ENCODE peak calls at places on chromosomes 5 and 9, in four cellular contexts. K is A549, I is HepG2, N is WTC11. X is an unnamed sample.

GRCh38 chr5:149073217-149073616 is 10.4 kb upstream of the SH3TC2 start:
- DNase-seq in K (peak; percentile 8), I (no peak), N (no peak), X (no peak)

GRCh38 chr9:119004618-119004990 is 364.6 kb downstream of the BRINP1 start:
- DNase-seq in K (peak; percentile 5), I (peak; percentile 12), N (no peak), X (no peak)

GRCh38 chr9:134206317-134207300 is 42.2 kb upstream of the RNU6ATAC start:
- DNase-seq in K (no peak), I (no peak), N (no peak), X (no peak)

GRCh38 chr5:147098233-147098790 is 136.5 kb upstream of the STK32A start:
- DNase-seq in K (peak; percentile 37), I (peak; percentile 33), N (peak; percentile 49), X (peak; percentile 42)

GRCh38 chr5:113147537-113147936 is 170.9 kb downstream of the DCP2 start:
- DNase-seq in K (no peak), I (no peak), N (no peak), X (no peak)

GRCh38 chr5:3344671-3345070 is 251.0 kb upstream of the IRX1 start:
- DNase-seq in K (no peak), I (no peak), N (no peak), X (no peak)

GRCh38 chr9:134618163-134618822 is 23.3 kb upstream of the COL5A1 start:
- DNase-seq in K (no peak), I (no peak), N (peak; percentile 6), X (no peak)

GRCh38 chr9:107750741-107751521 is 261.4 kb upstream of the KLF4 start:
- DNase-seq in K (peak; percentile 85), I (peak; percentile 13), N (no peak), X (peak; percentile 81)

GRCh38 chr9:114908104-114908621 is 22.2 kb downstream of the TNFSF8 start:
- DNase-seq in K (peak; percentile 97), I (peak; percentile 83), N (no peak), X (peak; percentile 38)

GRCh38 chr5:77322406-77322805 is 111.9 kb downstream of the PDE8B start:
- DNase-seq in K (no peak), I (no peak), N (no peak), X (no peak)

GRCh38 chr9:124764774-124765438 is 6.2 kb downstream of the NR6A1 start:
- DNase-seq in K (peak; percentile 53), I (peak; percentile 32), N (no peak), X (no peak)

GRCh38 chr9:76996700-76997099 is 22.8 kb upstream of the FOXB2 start:
- DNase-seq in K (peak; percentile 37), I (peak; percentile 12), N (peak; percentile 72), X (no peak)

GRCh38 chr5:54620583-54620933 is 103.0 kb downstream of the SNX18 start:
- DNase-seq in K (no peak), I (no peak), N (no peak), X (no peak)

GRCh38 chr5:132807163-132807838 is 5.8 kb upstream of the SOWAHA start:
- DNase-seq in K (peak; percentile 71), I (peak; percentile 99), N (peak; percentile 67), X (peak; percentile 57)

GRCh38 chr9:121825481-121825830 is 174.0 kb downstream of the DAB2IP start:
- DNase-seq in K (no peak), I (no peak), N (no peak), X (no peak)

GRCh38 chr5:60516688-60517087 is 183.3 kb downstream of the DEPDC1B start:
- DNase-seq in K (no peak), I (no peak), N (peak; percentile 28), X (no peak)

GRCh38 chr5:15791274-15791673 is 291.3 kb downstream of the FBXL7 start:
- DNase-seq in K (no peak), I (no peak), N (no peak), X (no peak)

GRCh38 chr9:33748633-33749304 is 46.6 kb upstream of the PRSS3 start:
- DNase-seq in K (no peak), I (no peak), N (no peak), X (no peak)

GRCh38 chr9:33435821-33436277 is 11.5 kb downstream of the AQP3 start:
- DNase-seq in K (no peak), I (no peak), N (no peak), X (no peak)

GRCh38 chr9:14212116-14212515 is 101.8 kb downstream of the NFIB start:
- DNase-seq in K (no peak), I (no peak), N (no peak), X (no peak)

GRCh38 chr9:123246534-123246933 is 21.9 kb downstream of the STRBP start:
- DNase-seq in K (no peak), I (no peak), N (no peak), X (no peak)

GRCh38 chr5:114123654-114124053 is 238.2 kb upstream of the KCNN2 start:
- DNase-seq in K (no peak), I (no peak), N (no peak), X (no peak)

GRCh38 chr9:19409406-19410194 is 791 bp downstream of the ACER2 start:
- DNase-seq in K (peak; percentile 35), I (peak; percentile 43), N (peak; percentile 46), X (peak; percentile 8)

GRCh38 chr9:87518702-87519335 is 21.2 kb downstream of the DAPK1 start:
- DNase-seq in K (no peak), I (no peak), N (no peak), X (no peak)

GRCh38 chr5:133124891-133125290 is 73.1 kb downstream of the HSPA4 start:
- DNase-seq in K (no peak), I (no peak), N (no peak), X (no peak)

GRCh38 chr5:130168211-130168610 is 263.9 kb downstream of the CHSY3 start:
- DNase-seq in K (peak; percentile 2), I (no peak), N (no peak), X (no peak)

GRCh38 chr9:34514401-34514800 is 8.4 kb downstream of the ENHO start:
- DNase-seq in K (no peak), I (no peak), N (no peak), X (no peak)

GRCh38 chr5:3741372-3741770 is 145.7 kb downstream of the IRX1 start:
- DNase-seq in K (peak; percentile 21), I (no peak), N (no peak), X (no peak)

GRCh38 chr9:33029106-33029788 is 4.2 kb downstream of the DNAJA1 start:
- DNase-seq in K (peak; percentile 34), I (peak; percentile 89), N (no peak), X (no peak)

GRCh38 chr9:133615101-133615896 is 6.1 kb upstream of the FAM163B start:
- DNase-seq in K (no peak), I (no peak), N (no peak), X (no peak)

GRCh38 chr5:34488984-34489383 is 167.1 kb upstream of the RAI14 start:
- DNase-seq in K (no peak), I (no peak), N (no peak), X (no peak)

GRCh38 chr9:136340356-136341041 is 13.2 kb downstream of the GPSM1 start:
- DNase-seq in K (no peak), I (no peak), N (no peak), X (no peak)

GRCh38 chr9:136342191-136343120 is 15.1 kb downstream of the GPSM1 start:
- DNase-seq in K (peak; percentile 68), I (no peak), N (peak; percentile 92), X (no peak)

GRCh38 chr9:136339958-136340310 is 12.6 kb downstream of the GPSM1 start:
- DNase-seq in K (no peak), I (no peak), N (no peak), X (no peak)

GRCh38 chr9:136341769-136342168 is 14.4 kb downstream of the GPSM1 start:
- DNase-seq in K (no peak), I (no peak), N (no peak), X (no peak)

DNA sequence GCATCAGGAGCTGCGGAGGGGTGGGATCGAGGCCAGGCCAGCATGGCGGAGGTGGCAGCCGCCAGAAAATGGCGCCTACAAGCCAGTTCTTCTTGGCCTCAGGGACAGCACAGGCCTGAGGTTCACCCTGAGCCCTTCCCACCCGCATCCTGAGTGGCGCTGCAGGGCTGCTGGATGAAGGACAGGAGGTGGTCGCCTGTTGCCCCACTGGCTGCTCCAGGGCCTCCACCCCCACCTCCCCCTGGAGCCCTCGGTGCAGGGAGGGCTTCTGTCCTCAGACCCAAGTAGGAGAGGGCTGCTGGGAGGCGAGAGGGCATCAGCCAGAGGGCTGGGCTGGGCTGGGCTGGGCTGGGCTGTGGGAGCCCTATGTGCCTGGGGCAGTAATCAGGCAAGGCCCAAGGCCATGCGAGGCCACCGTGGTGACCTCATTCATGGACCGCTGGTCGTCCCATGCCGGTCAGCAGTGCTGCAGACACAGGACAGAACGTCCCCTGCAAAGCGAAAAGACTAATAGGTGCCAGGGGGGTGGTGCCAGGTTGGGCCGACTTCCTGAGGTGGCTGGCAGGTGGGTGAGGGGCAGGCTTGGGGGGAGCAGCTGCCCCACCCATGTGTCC is 13.8 kb downstream of the GPSM1 start:
- DNase-seq in K (no peak), I (no peak), N (no peak), X (no peak)
- TF ChIP-seq MAX in K (no peak), I (no peak), N (no peak), X (no peak)

GRCh38 chr9:36671561-36671960 is 98.9 kb downstream of the MELK start:
- DNase-seq in K (no peak), I (no peak), N (no peak), X (no peak)

GRCh38 chr9:36664806-36665205 is 92.1 kb downstream of the MELK start:
- DNase-seq in K (no peak), I (no peak), N (no peak), X (no peak)

GRCh38 chr9:36665387-36665786 is 92.7 kb downstream of the MELK start:
- DNase-seq in K (no peak), I (no peak), N (no peak), X (no peak)

GRCh38 chr9:36665921-36666429 is 93.3 kb downstream of the MELK start:
- DNase-seq in K (no peak), I (no peak), N (no peak), X (no peak)
- TF ChIP-seq MAX in K (no peak), I (no peak), N (no peak), X (no peak)

GRCh38 chr5:56026863-56027300 is 32.1 kb upstream of the IL6ST start:
- DNase-seq in K (peak; percentile 61), I (no peak), N (no peak), X (no peak)

GRCh38 chr5:56025303-56025885 is 30.6 kb upstream of the IL6ST start:
- DNase-seq in K (peak; percentile 86), I (peak; percentile 97), N (no peak), X (no peak)

GRCh38 chr5:56023296-56023695 is 28.5 kb upstream of the IL6ST start:
- DNase-seq in K (no peak), I (no peak), N (no peak), X (no peak)

GRCh38 chr5:56028708-56029107 is 33.9 kb upstream of the IL6ST start:
- DNase-seq in K (no peak), I (no peak), N (no peak), X (no peak)

GRCh38 chr5:56024810-56025302 is 30.1 kb upstream of the IL6ST start:
- DNase-seq in K (no peak), I (no peak), N (no peak), X (no peak)
- TF ChIP-seq MAX in K (no peak), I (no peak), N (no peak), X (no peak)

GRCh38 chr5:142677212-142677611 is 8.7 kb downstream of the FGF1 start:
- DNase-seq in K (peak; percentile 13), I (no peak), N (no peak), X (no peak)

GRCh38 chr5:142675211-142675599 is 10.7 kb downstream of the FGF1 start:
- DNase-seq in K (no peak), I (no peak), N (no peak), X (no peak)

GRCh38 chr5:142680605-142681259 is 5.2 kb downstream of the FGF1 start:
- DNase-seq in K (peak; percentile 75), I (peak; percentile 65), N (no peak), X (peak; percentile 82)

GRCh38 chr5:142679744-142680143 is 6.1 kb downstream of the FGF1 start:
- DNase-seq in K (no peak), I (no peak), N (no peak), X (no peak)

GRCh38 chr5:142678615-142679014 is 7.3 kb downstream of the FGF1 start:
- DNase-seq in K (no peak), I (no peak), N (no peak), X (no peak)
- TF ChIP-seq MAX in K (no peak), I (no peak), N (no peak), X (no peak)

X was measured in HCT116.